ENCODE peak calls at places on chromosomes 7 and 10, in four cellular contexts. Z is HFF-Myc, S is Right ventricle myocardium superior, G is hepatocyte. L is an unnamed sample.

GRCh38 chr7:123643495-123644428 is 11.9 kb upstream of the LMOD2 start:
- DNase-seq in Z (peak), S (no peak), G (peak), L (peak)

GRCh38 chr7:150909192-150909591 is 56.9 kb downstream of the AOC1 start:
- DNase-seq in Z (no peak), S (no peak), G (no peak), L (no peak)

GRCh38 chr10:19977097-19977521 is 160.9 kb downstream of the PLXDC2 start:
- DNase-seq in Z (no peak), S (no peak), G (no peak), L (no peak)

GRCh38 chr7:50826371-50827172 is 43.9 kb upstream of the GRB10 start:
- DNase-seq in Z (peak), S (no peak), G (peak), L (peak)

GRCh38 chr10:102738692-102739121 is 5.0 kb upstream of the WBP1L start:
- DNase-seq in Z (no peak), S (no peak), G (no peak), L (no peak)

GRCh38 chr10:75613685-75614587 is 182.5 kb downstream of the LRMDA start:
- DNase-seq in Z (peak), S (no peak), G (peak), L (no peak)

GRCh38 chr10:73759512-73760115 is 15.4 kb downstream of the SEC24C start:
- DNase-seq in Z (no peak), S (no peak), G (peak), L (no peak)

GRCh38 chr10:75166623-75166972 is 44.0 kb upstream of the VDAC2 start:
- DNase-seq in Z (no peak), S (no peak), G (no peak), L (no peak)

GRCh38 chr7:76294344-76295024 is 8.0 kb upstream of the HSPB1 start:
- DNase-seq in Z (peak), S (peak), G (peak), L (peak)

GRCh38 chr7:98251251-98251843 is 685 bp downstream of the TECPR1 start:
- DNase-seq in Z (no peak), S (peak), G (no peak), L (peak)

GRCh38 chr10:101070098-101070497 is 8.3 kb downstream of the KAZALD1 start:
- DNase-seq in Z (no peak), S (no peak), G (no peak), L (no peak)

GRCh38 chr7:30984359-30985107 is 20.8 kb downstream of the GHRHR start:
- DNase-seq in Z (no peak), S (no peak), G (no peak), L (peak)

GRCh38 chr7:137563986-137564385 is 220.5 kb upstream of the PTN start:
- DNase-seq in Z (no peak), S (no peak), G (no peak), L (no peak)

GRCh38 chr7:47885309-47886000 is 62.8 kb downstream of the PKD1L1 start:
- DNase-seq in Z (no peak), S (no peak), G (no peak), L (no peak)

L was measured in renal cortical epithelial cell.